ENCODE peak calls at places on chromosomes 1 and 21, in eight cellular contexts. One of them, this sample, is unnamed.

GRCh38 chr21:36211660-36212512 is 55.3 kb downstream of the DOP1B start:
- DNase-seq in stomach: no peak
- DNase-seq in ascending aorta: no peak
- DNase-seq in fibroblast of lung: peak
- DNase-seq in MCF 10A: peak
- DNase-seq in mesothelial cell of epicardium: no peak
- DNase-seq in CD4-positive, alpha-beta T cell: no peak
- DNase-seq in A549: no peak
- DNase-seq in this sample: no peak

GRCh38 chr1:248686815-248687214 is 15.8 kb downstream of the OR14I1 start:
- DNase-seq in stomach: no peak
- DNase-seq in fibroblast of lung: no peak
- DNase-seq in A549: no peak
- DNase-seq in CD4-positive, alpha-beta T cell: no peak
- DNase-seq in ascending aorta: no peak
- DNase-seq in MCF 10A: peak
- DNase-seq in mesothelial cell of epicardium: no peak
- DNase-seq in this sample: no peak

GRCh38 chr1:177659259-177659658 is 310.6 kb downstream of the SEC16B start:
- DNase-seq in fibroblast of lung: no peak
- DNase-seq in mesothelial cell of epicardium: no peak
- DNase-seq in stomach: no peak
- DNase-seq in CD4-positive, alpha-beta T cell: no peak
- DNase-seq in MCF 10A: no peak
- DNase-seq in ascending aorta: no peak
- DNase-seq in A549: no peak
- DNase-seq in this sample: no peak

GRCh38 chr1:94901841-94902240 is 25.1 kb downstream of the CNN3 start:
- DNase-seq in CD4-positive, alpha-beta T cell: no peak
- DNase-seq in A549: no peak
- DNase-seq in ascending aorta: no peak
- DNase-seq in mesothelial cell of epicardium: no peak
- DNase-seq in fibroblast of lung: peak
- DNase-seq in MCF 10A: no peak
- DNase-seq in stomach: no peak
- DNase-seq in this sample: no peak

GRCh38 chr1:20630730-20631129 is 2.5 kb upstream of the PINK1 start:
- DNase-seq in ascending aorta: no peak
- DNase-seq in MCF 10A: no peak
- DNase-seq in stomach: no peak
- DNase-seq in A549: no peak
- DNase-seq in mesothelial cell of epicardium: no peak
- DNase-seq in CD4-positive, alpha-beta T cell: no peak
- DNase-seq in fibroblast of lung: no peak
- DNase-seq in this sample: no peak

GRCh38 chr1:209106237-209106741 is 477.2 kb upstream of the CAMK1G start:
- DNase-seq in stomach: no peak
- DNase-seq in mesothelial cell of epicardium: no peak
- DNase-seq in fibroblast of lung: peak
- DNase-seq in A549: no peak
- DNase-seq in CD4-positive, alpha-beta T cell: no peak
- DNase-seq in ascending aorta: no peak
- DNase-seq in MCF 10A: peak
- DNase-seq in this sample: no peak

GRCh38 chr1:215845224-215845902 is 278.3 kb downstream of the KCTD3 start:
- DNase-seq in mesothelial cell of epicardium: no peak
- DNase-seq in A549: no peak
- DNase-seq in fibroblast of lung: peak
- DNase-seq in stomach: no peak
- DNase-seq in MCF 10A: peak
- DNase-seq in CD4-positive, alpha-beta T cell: no peak
- DNase-seq in ascending aorta: no peak
- DNase-seq in this sample: no peak

GRCh38 chr1:14975119-14975518 is 178.4 kb upstream of the TMEM51 start:
- DNase-seq in ascending aorta: peak
- DNase-seq in fibroblast of lung: no peak
- DNase-seq in mesothelial cell of epicardium: no peak
- DNase-seq in A549: no peak
- DNase-seq in CD4-positive, alpha-beta T cell: no peak
- DNase-seq in MCF 10A: no peak
- DNase-seq in stomach: no peak
- DNase-seq in this sample: no peak

GRCh38 chr21:42905195-42905594 is 12.1 kb downstream of the NDUFV3 start:
- DNase-seq in mesothelial cell of epicardium: no peak
- DNase-seq in stomach: no peak
- DNase-seq in fibroblast of lung: no peak
- DNase-seq in A549: no peak
- DNase-seq in ascending aorta: no peak
- DNase-seq in CD4-positive, alpha-beta T cell: no peak
- DNase-seq in MCF 10A: no peak
- DNase-seq in this sample: no peak

GRCh38 chr1:161088587-161089110 is 709 bp downstream of the NECTIN4 start:
- DNase-seq in ascending aorta: no peak
- DNase-seq in stomach: no peak
- DNase-seq in MCF 10A: peak
- DNase-seq in fibroblast of lung: no peak
- DNase-seq in CD4-positive, alpha-beta T cell: no peak
- DNase-seq in mesothelial cell of epicardium: no peak
- DNase-seq in A549: no peak
- DNase-seq in this sample: no peak

GRCh38 chr1:109319114-109319513 is 12.3 kb upstream of the MYBPHL start:
- DNase-seq in CD4-positive, alpha-beta T cell: no peak
- DNase-seq in stomach: no peak
- DNase-seq in fibroblast of lung: no peak
- DNase-seq in mesothelial cell of epicardium: no peak
- DNase-seq in ascending aorta: no peak
- DNase-seq in MCF 10A: no peak
- DNase-seq in A549: no peak
- DNase-seq in this sample: no peak

GRCh38 chr1:93878501-93878888 is 511 bp downstream of the DNTTIP2 start:
- DNase-seq in ascending aorta: no peak
- DNase-seq in stomach: peak
- DNase-seq in A549: peak
- DNase-seq in fibroblast of lung: peak
- DNase-seq in CD4-positive, alpha-beta T cell: peak
- DNase-seq in mesothelial cell of epicardium: no peak
- DNase-seq in MCF 10A: peak
- DNase-seq in this sample: peak

GRCh38 chr1:205703072-205703471 is 22.8 kb upstream of the SLC45A3 start:
- DNase-seq in A549: no peak
- DNase-seq in fibroblast of lung: no peak
- DNase-seq in stomach: no peak
- DNase-seq in mesothelial cell of epicardium: no peak
- DNase-seq in CD4-positive, alpha-beta T cell: no peak
- DNase-seq in MCF 10A: no peak
- DNase-seq in ascending aorta: no peak
- DNase-seq in this sample: no peak

GRCh38 chr21:43624343-43624742 is 34.9 kb downstream of the HSF2BP start:
- DNase-seq in mesothelial cell of epicardium: no peak
- DNase-seq in CD4-positive, alpha-beta T cell: no peak
- DNase-seq in MCF 10A: no peak
- DNase-seq in stomach: no peak
- DNase-seq in A549: no peak
- DNase-seq in fibroblast of lung: no peak
- DNase-seq in ascending aorta: no peak
- DNase-seq in this sample: no peak

GRCh38 chr1:78331799-78332198 is 159.0 kb upstream of the PTGFR start:
- DNase-seq in mesothelial cell of epicardium: no peak
- DNase-seq in MCF 10A: no peak
- DNase-seq in CD4-positive, alpha-beta T cell: no peak
- DNase-seq in ascending aorta: no peak
- DNase-seq in stomach: no peak
- DNase-seq in fibroblast of lung: no peak
- DNase-seq in A549: no peak
- DNase-seq in this sample: no peak

GRCh38 chr1:199878818-199879217 is 148.7 kb upstream of the NR5A2 start:
- DNase-seq in MCF 10A: no peak
- DNase-seq in CD4-positive, alpha-beta T cell: no peak
- DNase-seq in ascending aorta: no peak
- DNase-seq in A549: no peak
- DNase-seq in mesothelial cell of epicardium: no peak
- DNase-seq in fibroblast of lung: no peak
- DNase-seq in stomach: no peak
- DNase-seq in this sample: no peak

GRCh38 chr1:154717467-154718004 is 109.5 kb upstream of the ADAR start:
- DNase-seq in fibroblast of lung: no peak
- DNase-seq in CD4-positive, alpha-beta T cell: no peak
- DNase-seq in ascending aorta: no peak
- DNase-seq in mesothelial cell of epicardium: no peak
- DNase-seq in A549: no peak
- DNase-seq in stomach: no peak
- DNase-seq in MCF 10A: no peak
- DNase-seq in this sample: no peak

GRCh38 chr1:154716012-154716411 is 108.0 kb upstream of the ADAR start:
- DNase-seq in ascending aorta: no peak
- DNase-seq in CD4-positive, alpha-beta T cell: no peak
- DNase-seq in MCF 10A: no peak
- DNase-seq in stomach: no peak
- DNase-seq in A549: no peak
- DNase-seq in fibroblast of lung: no peak
- DNase-seq in mesothelial cell of epicardium: no peak
- DNase-seq in this sample: no peak

GRCh38 chr1:154715385-154715784 is 107.4 kb upstream of the ADAR start:
- DNase-seq in MCF 10A: no peak
- DNase-seq in ascending aorta: no peak
- DNase-seq in A549: no peak
- DNase-seq in mesothelial cell of epicardium: no peak
- DNase-seq in fibroblast of lung: no peak
- DNase-seq in CD4-positive, alpha-beta T cell: no peak
- DNase-seq in stomach: no peak
- DNase-seq in this sample: no peak

GRCh38 chr1:154718566-154718965 is 110.6 kb upstream of the ADAR start:
- DNase-seq in mesothelial cell of epicardium: no peak
- DNase-seq in CD4-positive, alpha-beta T cell: no peak
- DNase-seq in stomach: no peak
- DNase-seq in fibroblast of lung: no peak
- DNase-seq in A549: no peak
- DNase-seq in ascending aorta: no peak
- DNase-seq in MCF 10A: no peak
- DNase-seq in this sample: no peak

GRCh38 chr1:154716614-154717372 is 108.8 kb upstream of the ADAR start:
- DNase-seq in mesothelial cell of epicardium: no peak
- DNase-seq in fibroblast of lung: no peak
- DNase-seq in stomach: no peak
- DNase-seq in A549: no peak
- DNase-seq in CD4-positive, alpha-beta T cell: no peak
- DNase-seq in ascending aorta: no peak
- DNase-seq in MCF 10A: no peak
- DNase-seq in this sample: no peak
- TF ChIP-seq CTCF in mesothelial cell of epicardium: no peak
- TF ChIP-seq CTCF in fibroblast of lung: no peak
- TF ChIP-seq CTCF in stomach: no peak
- TF ChIP-seq CTCF in A549: no peak
- TF ChIP-seq CTCF in CD4-positive, alpha-beta T cell: no peak
- TF ChIP-seq CTCF in ascending aorta: no peak
- TF ChIP-seq CTCF in MCF 10A: no peak
- TF ChIP-seq CTCF in this sample: no peak

DNA sequence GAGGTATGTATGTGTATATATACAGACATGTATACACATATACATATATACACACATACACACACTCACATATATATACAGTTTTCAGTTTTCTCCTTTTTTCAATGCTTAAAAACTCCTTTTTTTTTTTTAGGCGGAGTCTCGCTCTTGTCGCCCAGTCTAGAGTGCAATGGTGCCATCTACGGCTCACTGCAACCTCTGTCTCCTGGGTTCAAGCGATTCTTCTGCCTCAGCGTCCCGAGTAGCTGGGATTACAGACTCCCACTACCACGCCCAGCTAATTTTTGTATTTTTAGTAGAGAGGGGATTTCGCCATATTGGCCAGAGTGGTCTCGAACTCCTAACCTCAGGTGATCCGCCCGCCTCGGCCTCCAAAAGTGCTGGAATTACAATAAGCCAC is 27.0 kb downstream of the STYXL2 start:
- DNase-seq in CD4-positive, alpha-beta T cell: no peak
- DNase-seq in MCF 10A: no peak
- DNase-seq in stomach: no peak
- DNase-seq in mesothelial cell of epicardium: no peak
- DNase-seq in ascending aorta: no peak
- DNase-seq in fibroblast of lung: no peak
- DNase-seq in A549: no peak
- DNase-seq in this sample: no peak
- TF ChIP-seq CTCF in CD4-positive, alpha-beta T cell: peak
- TF ChIP-seq CTCF in MCF 10A: no peak
- TF ChIP-seq CTCF in stomach: no peak
- TF ChIP-seq CTCF in mesothelial cell of epicardium: no peak
- TF ChIP-seq CTCF in ascending aorta: no peak
- TF ChIP-seq CTCF in fibroblast of lung: no peak
- TF ChIP-seq CTCF in A549: peak
- TF ChIP-seq CTCF in this sample: no peak

DNA sequence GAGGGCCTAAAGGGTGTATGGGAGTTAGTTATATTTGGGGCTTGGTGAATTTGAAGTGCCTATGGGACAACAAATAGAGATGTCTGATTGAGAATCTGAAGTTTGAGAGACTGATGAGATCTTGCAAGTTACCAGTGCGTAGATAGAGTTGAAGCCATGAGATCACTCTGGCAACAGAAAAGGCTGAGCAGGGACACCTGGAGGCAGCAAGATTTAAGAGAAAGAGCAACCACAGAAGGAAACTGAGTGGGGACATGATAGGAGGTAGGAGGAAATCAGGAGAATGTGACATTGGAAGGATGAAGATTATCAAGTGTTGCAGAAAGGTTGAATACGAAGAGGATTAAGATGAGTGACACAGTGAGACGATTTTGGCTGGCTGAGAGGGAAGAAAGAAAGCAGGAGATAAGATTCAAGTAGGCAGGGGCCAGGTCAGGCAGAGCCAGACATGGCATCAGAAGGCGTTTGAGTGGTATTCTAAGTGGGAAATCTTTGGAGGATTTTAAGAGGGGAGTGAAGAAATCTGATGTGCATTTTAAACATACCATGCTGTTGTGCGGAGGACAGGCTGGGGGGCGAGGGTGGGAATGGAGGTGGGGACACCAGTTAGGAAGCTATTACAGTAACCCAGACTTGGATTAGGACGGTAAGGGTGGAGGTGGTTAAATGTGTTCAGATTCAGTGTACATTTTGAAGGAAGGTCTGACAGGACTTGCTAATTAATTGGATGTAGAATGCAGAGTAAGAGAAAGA is 3.0 kb upstream of the MPL start:
- DNase-seq in mesothelial cell of epicardium: no peak
- DNase-seq in fibroblast of lung: no peak
- DNase-seq in ascending aorta: no peak
- DNase-seq in stomach: no peak
- DNase-seq in CD4-positive, alpha-beta T cell: no peak
- DNase-seq in MCF 10A: no peak
- DNase-seq in A549: no peak
- DNase-seq in this sample: no peak
- TF ChIP-seq CTCF in mesothelial cell of epicardium: no peak
- TF ChIP-seq CTCF in fibroblast of lung: no peak
- TF ChIP-seq CTCF in ascending aorta: no peak
- TF ChIP-seq CTCF in stomach: no peak
- TF ChIP-seq CTCF in CD4-positive, alpha-beta T cell: no peak
- TF ChIP-seq CTCF in MCF 10A: no peak
- TF ChIP-seq CTCF in A549: no peak
- TF ChIP-seq CTCF in this sample: no peak

GRCh38 chr1:51044834-51045233 is 57.2 kb upstream of the C1orf185 start:
- DNase-seq in stomach: no peak
- DNase-seq in ascending aorta: no peak
- DNase-seq in A549: no peak
- DNase-seq in mesothelial cell of epicardium: no peak
- DNase-seq in CD4-positive, alpha-beta T cell: no peak
- DNase-seq in MCF 10A: peak
- DNase-seq in fibroblast of lung: peak
- DNase-seq in this sample: no peak
- TF ChIP-seq CTCF in stomach: peak
- TF ChIP-seq CTCF in ascending aorta: no peak
- TF ChIP-seq CTCF in A549: peak
- TF ChIP-seq CTCF in mesothelial cell of epicardium: no peak
- TF ChIP-seq CTCF in CD4-positive, alpha-beta T cell: peak
- TF ChIP-seq CTCF in MCF 10A: peak
- TF ChIP-seq CTCF in fibroblast of lung: no peak
- TF ChIP-seq CTCF in this sample: no peak

GRCh38 chr1:162988869-162989268 is 80.3 kb upstream of the RGS4 start:
- DNase-seq in A549: no peak
- DNase-seq in fibroblast of lung: no peak
- DNase-seq in ascending aorta: no peak
- DNase-seq in CD4-positive, alpha-beta T cell: no peak
- DNase-seq in stomach: no peak
- DNase-seq in mesothelial cell of epicardium: no peak
- DNase-seq in MCF 10A: peak
- DNase-seq in this sample: no peak
- TF ChIP-seq CTCF in A549: no peak
- TF ChIP-seq CTCF in fibroblast of lung: no peak
- TF ChIP-seq CTCF in ascending aorta: no peak
- TF ChIP-seq CTCF in CD4-positive, alpha-beta T cell: no peak
- TF ChIP-seq CTCF in stomach: no peak
- TF ChIP-seq CTCF in mesothelial cell of epicardium: no peak
- TF ChIP-seq CTCF in MCF 10A: no peak
- TF ChIP-seq CTCF in this sample: no peak

This sample was measured in omental fat pad.